ENCODE peak calls at places on chromosomes 13 and 19, in ten cellular contexts. O, G, A, B, J, E, Z, Y, F and D are unnamed samples.

GRCh38 chr19:18109731-18110671 is 12.4 kb downstream of the MAST3 start:
- DNase-seq in O (peak), G (peak), A (no peak), B (no peak), J (peak), E (no peak), Z (no peak), Y (no peak), F (peak), D (peak)

GRCh38 chr19:6890938-6891337 is 3.6 kb downstream of the ADGRE1 start:
- DNase-seq in O (no peak), G (no peak), A (no peak), B (no peak), J (no peak), E (no peak), Z (no peak), Y (no peak), F (peak), D (no peak)

GRCh38 chr13:26619321-26619720 is 61.8 kb downstream of the WASF3 start:
- DNase-seq in O (no peak), G (no peak), A (peak), B (no peak), J (no peak), E (no peak), Z (peak), Y (peak), F (no peak), D (no peak)

GRCh38 chr19:51450730-51451307 is 7.4 kb downstream of the SIGLEC8 start:
- DNase-seq in O (no peak), G (no peak), A (no peak), B (no peak), J (no peak), E (no peak), Z (no peak), Y (no peak), F (peak), D (no peak)

GRCh38 chr19:54952591-54953344 is 5.4 kb upstream of the NLRP7 start:
- DNase-seq in O (no peak), G (peak), A (no peak), B (no peak), J (peak), E (no peak), Z (peak), Y (peak), F (no peak), D (no peak)

GRCh38 chr13:73451120-73452029 is 392.6 kb downstream of the KLF5 start:
- DNase-seq in O (no peak), G (no peak), A (no peak), B (no peak), J (no peak), E (no peak), Z (no peak), Y (no peak), F (no peak), D (no peak)

GRCh38 chr19:43777163-43777700 is 3.5 kb downstream of the KCNN4 start:
- DNase-seq in O (peak), G (peak), A (no peak), B (peak), J (no peak), E (peak), Z (no peak), Y (peak), F (peak), D (no peak)

GRCh38 chr19:13022859-13023636 is 27.8 kb downstream of the NFIX start:
- DNase-seq in O (no peak), G (no peak), A (peak), B (peak), J (peak), E (no peak), Z (peak), Y (peak), F (peak), D (no peak)

GRCh38 chr13:98041081-98041820 is 87.8 kb downstream of the IPO5 start:
- DNase-seq in O (no peak), G (no peak), A (no peak), B (no peak), J (no peak), E (no peak), Z (no peak), Y (no peak), F (no peak), D (no peak)

GRCh38 chr19:17522988-17523872 is 11.8 kb downstream of the PGLS start:
- DNase-seq in O (peak), G (no peak), A (no peak), B (no peak), J (no peak), E (peak), Z (no peak), Y (no peak), F (peak), D (no peak)

GRCh38 chr13:46520188-46520587 is 32.8 kb upstream of the LRCH1 start:
- DNase-seq in O (no peak), G (no peak), A (no peak), B (no peak), J (no peak), E (no peak), Z (no peak), Y (no peak), F (no peak), D (no peak)

GRCh38 chr19:10654610-10655456 is 687 bp downstream of the ILF3 start:
- DNase-seq in O (peak), G (peak), A (peak), B (peak), J (peak), E (peak), Z (no peak), Y (peak), F (peak), D (peak)

GRCh38 chr13:91813255-91813654 is 414.8 kb downstream of the GPC5 start:
- DNase-seq in O (no peak), G (no peak), A (peak), B (no peak), J (no peak), E (no peak), Z (no peak), Y (no peak), F (no peak), D (no peak)

GRCh38 chr19:18460313-18460712 is 22.4 kb upstream of the ISYNA1 start:
- DNase-seq in O (no peak), G (no peak), A (peak), B (no peak), J (no peak), E (no peak), Z (peak), Y (peak), F (no peak), D (no peak)